ENCODE peak calls at places on chromosomes 12 and 14, in five cellular contexts. L is WTC11; K is DMS53; H is A673; B is naive thymus-derived CD4-positive, alpha-beta T cell. Y is an unnamed sample.

GRCh38 chr12:16602412-16602811 is 3.5 kb downstream of the LMO3 start:
- DNase-seq in L (no peak), K (peak), H (no peak), B (no peak), Y (no peak)

GRCh38 chr14:86781111-86781510 is 1211.9 kb downstream of the GALC start:
- DNase-seq in L (no peak), K (peak), H (no peak), B (no peak), Y (no peak)

GRCh38 chr12:131205534-131205933 is 251.8 kb downstream of the ADGRD1 start:
- DNase-seq in L (no peak), K (no peak), H (no peak), B (no peak), Y (no peak)

GRCh38 chr12:3365416-3366385 is 125.3 kb upstream of the PRMT8 start:
- DNase-seq in L (peak), K (peak), H (no peak), B (no peak), Y (no peak)

GRCh38 chr12:117098361-117099217 is 627 bp downstream of the TESC start:
- DNase-seq in L (peak), K (peak), H (no peak), B (no peak), Y (no peak)

GRCh38 chr14:36512585-36513003 is 7.4 kb downstream of the NKX2-1 start:
- DNase-seq in L (no peak), K (peak), H (no peak), B (no peak), Y (no peak)

GRCh38 chr14:74049886-74050495 is 30.8 kb downstream of the BBOF1 start:
- DNase-seq in L (no peak), K (no peak), H (no peak), B (no peak), Y (no peak)

GRCh38 chr12:98232753-98233385 is 282.5 kb upstream of the TMPO start:
- DNase-seq in L (no peak), K (no peak), H (no peak), B (no peak), Y (no peak)

GRCh38 chr12:94650143-94651056 is at the start of gene TMCC3:
- DNase-seq in L (peak), K (peak), H (peak), B (no peak), Y (no peak)

GRCh38 chr12:127773520-127773919 is 493.4 kb upstream of the TMEM132C start:
- DNase-seq in L (peak), K (peak), H (no peak), B (no peak), Y (no peak)

GRCh38 chr14:31479026-31479425 is 8.8 kb downstream of the GPR33 start:
- DNase-seq in L (no peak), K (no peak), H (no peak), B (no peak), Y (no peak)

GRCh38 chr14:105498430-105499255 is 7.6 kb downstream of the TEDC1 start:
- DNase-seq in L (no peak), K (no peak), H (no peak), B (no peak), Y (no peak)

GRCh38 chr12:126355346-126355745 is 1290.1 kb downstream of the AACS start:
- DNase-seq in L (no peak), K (no peak), H (no peak), B (peak), Y (no peak)

GRCh38 chr12:124837958-124838803 is 25.5 kb downstream of the SCARB1 start:
- DNase-seq in L (no peak), K (no peak), H (peak), B (no peak), Y (no peak)

GRCh38 chr14:104460920-104461651 is 118.5 kb upstream of the C14orf180 start:
- DNase-seq in L (peak), K (no peak), H (no peak), B (no peak), Y (no peak)

GRCh38 chr12:94397401-94397800 is 62.3 kb downstream of the CEP83 start:
- DNase-seq in L (no peak), K (no peak), H (no peak), B (no peak), Y (no peak)

GRCh38 chr12:87871061-87871460 is 158.1 kb downstream of the C12orf50 start:
- DNase-seq in L (no peak), K (no peak), H (no peak), B (no peak), Y (no peak)

GRCh38 chr14:100132161-100132902 is 27.1 kb downstream of the DEGS2 start:
- DNase-seq in L (no peak), K (no peak), H (peak), B (no peak), Y (no peak)

GRCh38 chr14:22780941-22781605 is 14.6 kb downstream of the OXA1L start:
- DNase-seq in L (no peak), K (no peak), H (no peak), B (no peak), Y (no peak)

GRCh38 chr12:95487024-95487423 is 13.1 kb downstream of the METAP2 start:
- DNase-seq in L (no peak), K (no peak), H (no peak), B (no peak), Y (no peak)

GRCh38 chr14:68527329-68527851 is 265.5 kb downstream of the ZFP36L1 start:
- DNase-seq in L (no peak), K (no peak), H (no peak), B (no peak), Y (no peak)

GRCh38 chr14:49692191-49692757 is 646 bp upstream of the KLHDC1 start:
- DNase-seq in L (no peak), K (peak), H (no peak), B (no peak), Y (no peak)

GRCh38 chr14:59252772-59253500 is 64.5 kb downstream of the DAAM1 start:
- DNase-seq in L (no peak), K (no peak), H (no peak), B (no peak), Y (no peak)

GRCh38 chr14:88380405-88380804 is 5.1 kb upstream of the SPATA7 start:
- DNase-seq in L (no peak), K (peak), H (peak), B (no peak), Y (no peak)

GRCh38 chr14:106294324-106294723 is 767.9 kb downstream of the TMEM121 start:
- DNase-seq in L (no peak), K (no peak), H (no peak), B (no peak), Y (no peak)

GRCh38 chr12:13250416-13250815 is 53.9 kb downstream of the EMP1 start:
- DNase-seq in L (no peak), K (no peak), H (no peak), B (no peak), Y (no peak)

GRCh38 chr12:66282244-66282643 is 20.0 kb upstream of the HELB start:
- DNase-seq in L (no peak), K (no peak), H (no peak), B (no peak), Y (no peak)

GRCh38 chr12:63809566-63809965 is 29.9 kb downstream of the RXYLT1 start:
- DNase-seq in L (no peak), K (no peak), H (no peak), B (no peak), Y (no peak)

GRCh38 chr14:53741379-53742225 is 215.0 kb downstream of the BMP4 start:
- DNase-seq in L (no peak), K (no peak), H (no peak), B (no peak), Y (no peak)

GRCh38 chr12:30450872-30451271 is 244.8 kb downstream of the IPO8 start:
- DNase-seq in L (no peak), K (peak), H (no peak), B (no peak), Y (no peak)

GRCh38 chr12:91215940-91216454 is 33.4 kb upstream of the DCN start:
- DNase-seq in L (no peak), K (no peak), H (no peak), B (no peak), Y (no peak)

GRCh38 chr14:99259327-99259726 is 12.7 kb downstream of the BCL11B start:
- DNase-seq in L (no peak), K (no peak), H (no peak), B (peak), Y (no peak)

GRCh38 chr14:67951529-67952120 is 132.0 kb downstream of the RAD51B start:
- DNase-seq in L (no peak), K (no peak), H (no peak), B (no peak), Y (no peak)

GRCh38 chr12:27333311-27334009 is 824 bp downstream of the BMAL2 start:
- DNase-seq in L (peak), K (peak), H (peak), B (peak), Y (no peak)

Y was measured in SK-N-MC.